ENCODE peak calls at places on chromosomes 2 and 18, in four cellular contexts. D is neuronal stem cell, F is Peyer's patch, J is HTR-8/SVneo. Z is an unnamed sample.

GRCh38 chr2:219302412-219302968 is 6.7 kb downstream of the PTPRN start:
- DNase-seq in F (no peak), J (no peak), D (no peak), Z (no peak)

GRCh38 chr18:58024139-58024538 is 19.9 kb upstream of the NEDD4L start:
- DNase-seq in F (no peak), D (peak), J (no peak), Z (no peak)

GRCh38 chr2:185813707-185814106 is 75.1 kb downstream of the FSIP2 start:
- DNase-seq in D (no peak), F (no peak), J (no peak), Z (no peak)

GRCh38 chr2:117555965-117556364 is 258.5 kb upstream of the DDX18 start:
- DNase-seq in D (no peak), J (no peak), F (no peak), Z (no peak)

GRCh38 chr18:76544511-76545350 is 49.7 kb upstream of the ZNF516 start:
- DNase-seq in D (no peak), J (no peak), F (no peak), Z (no peak)

GRCh38 chr2:73176205-73176880 is 26.0 kb upstream of the NOTO start:
- DNase-seq in J (no peak), D (no peak), F (no peak), Z (no peak)

GRCh38 chr2:112690853-112691390 is 29.9 kb upstream of the NT5DC4 start:
- DNase-seq in J (peak), F (peak), D (no peak), Z (peak)

GRCh38 chr2:178506101-178506500 is 25.8 kb downstream of the PLEKHA3 start:
- DNase-seq in D (no peak), J (no peak), F (no peak), Z (no peak)

GRCh38 chr2:134348239-134348638 is 94.4 kb downstream of the MGAT5 start:
- DNase-seq in D (no peak), F (no peak), J (no peak), Z (no peak)

GRCh38 chr18:3192286-3192685 is 27.5 kb downstream of the MYOM1 start:
- DNase-seq in D (no peak), J (no peak), F (no peak), Z (no peak)

GRCh38 chr2:165280356-165280755 is 41.1 kb downstream of the SCN2A start:
- DNase-seq in F (no peak), J (no peak), D (no peak), Z (no peak)

GRCh38 chr2:174008720-174009119 is 43.5 kb upstream of the SP3 start:
- DNase-seq in J (no peak), F (no peak), D (no peak), Z (no peak)

GRCh38 chr18:57943723-57944122 is 100.3 kb upstream of the NEDD4L start:
- DNase-seq in D (no peak), J (no peak), F (no peak), Z (no peak)

GRCh38 chr18:59454909-59455727 is 96.1 kb upstream of the LMAN1 start:
- DNase-seq in F (no peak), D (no peak), J (no peak), Z (no peak)

GRCh38 chr2:241378816-241379215 is 22.7 kb downstream of the FARP2 start:
- DNase-seq in D (no peak), J (no peak), F (no peak), Z (no peak)